ENCODE peak calls at places on chromosomes 5 and 9, in seven cellular contexts. One of them, this sample, is unnamed.

GRCh38 chr5:159175547-159175946 is 33.8 kb downstream of the RNF145 start:
- DNase-seq in HCT116: no peak
- DNase-seq in SK-N-SH: no peak
- DNase-seq in HepG2: no peak
- DNase-seq in K562: no peak
- DNase-seq in GM12878: no peak
- DNase-seq in H1: no peak
- DNase-seq in this sample: no peak

GRCh38 chr5:138748630-138749081 is 4.6 kb upstream of the CTNNA1 start:
- DNase-seq in HCT116: no peak
- DNase-seq in SK-N-SH: no peak
- DNase-seq in HepG2: no peak
- DNase-seq in K562: no peak
- DNase-seq in GM12878: no peak
- DNase-seq in H1: no peak
- DNase-seq in this sample: no peak

GRCh38 chr5:126339215-126339805 is 83.9 kb upstream of the GRAMD2B start:
- DNase-seq in HCT116: peak
- DNase-seq in SK-N-SH: peak
- DNase-seq in HepG2: peak
- DNase-seq in K562: peak
- DNase-seq in GM12878: no peak
- DNase-seq in H1: no peak
- DNase-seq in this sample: peak

GRCh38 chr5:32090755-32091128 is 83.4 kb downstream of the GOLPH3 start:
- DNase-seq in HCT116: no peak
- DNase-seq in SK-N-SH: no peak
- DNase-seq in HepG2: no peak
- DNase-seq in K562: no peak
- DNase-seq in GM12878: no peak
- DNase-seq in H1: no peak
- DNase-seq in this sample: no peak

GRCh38 chr5:158287643-158288228 is 428.8 kb upstream of the CLINT1 start:
- DNase-seq in HCT116: no peak
- DNase-seq in SK-N-SH: no peak
- DNase-seq in HepG2: no peak
- DNase-seq in K562: no peak
- DNase-seq in GM12878: no peak
- DNase-seq in H1: no peak
- DNase-seq in this sample: no peak

GRCh38 chr9:12784461-12785250 is 9.8 kb downstream of the LURAP1L start:
- DNase-seq in HCT116: peak
- DNase-seq in SK-N-SH: no peak
- DNase-seq in HepG2: peak
- DNase-seq in K562: no peak
- DNase-seq in GM12878: no peak
- DNase-seq in H1: no peak
- DNase-seq in this sample: peak

GRCh38 chr5:11792621-11793020 is 111.6 kb downstream of the CTNND2 start:
- DNase-seq in HCT116: no peak
- DNase-seq in SK-N-SH: no peak
- DNase-seq in HepG2: no peak
- DNase-seq in K562: no peak
- DNase-seq in GM12878: no peak
- DNase-seq in H1: no peak
- DNase-seq in this sample: no peak

GRCh38 chr5:179793470-179794139 is at the start of gene LTC4S:
- DNase-seq in HCT116: no peak
- DNase-seq in SK-N-SH: no peak
- DNase-seq in HepG2: no peak
- DNase-seq in K562: no peak
- DNase-seq in GM12878: no peak
- DNase-seq in H1: no peak
- DNase-seq in this sample: no peak

GRCh38 chr9:136044971-136045594 is 50.0 kb downstream of the NACC2 start:
- DNase-seq in HCT116: no peak
- DNase-seq in SK-N-SH: peak
- DNase-seq in HepG2: no peak
- DNase-seq in K562: no peak
- DNase-seq in GM12878: no peak
- DNase-seq in H1: no peak
- DNase-seq in this sample: no peak

GRCh38 chr9:113057193-113057592 is 669 bp upstream of the ZFP37 start:
- DNase-seq in HCT116: no peak
- DNase-seq in SK-N-SH: no peak
- DNase-seq in HepG2: peak
- DNase-seq in K562: no peak
- DNase-seq in GM12878: no peak
- DNase-seq in H1: no peak
- DNase-seq in this sample: no peak

GRCh38 chr5:75059887-75060286 is 7.5 kb upstream of the GCNT4 start:
- DNase-seq in HCT116: no peak
- DNase-seq in SK-N-SH: no peak
- DNase-seq in HepG2: no peak
- DNase-seq in K562: no peak
- DNase-seq in GM12878: no peak
- DNase-seq in H1: no peak
- DNase-seq in this sample: no peak

GRCh38 chr9:4674783-4675182 is 4.6 kb upstream of the CDC37L1 start:
- DNase-seq in HCT116: no peak
- DNase-seq in SK-N-SH: no peak
- DNase-seq in HepG2: peak
- DNase-seq in K562: no peak
- DNase-seq in GM12878: no peak
- DNase-seq in H1: no peak
- DNase-seq in this sample: peak

GRCh38 chr9:93301911-93302525 is 118.1 kb downstream of the WNK2 start:
- DNase-seq in HCT116: no peak
- DNase-seq in SK-N-SH: peak
- DNase-seq in HepG2: no peak
- DNase-seq in K562: no peak
- DNase-seq in GM12878: no peak
- DNase-seq in H1: peak
- DNase-seq in this sample: no peak

GRCh38 chr9:3908731-3909130 is 382.9 kb upstream of the RFX3 start:
- DNase-seq in HCT116: no peak
- DNase-seq in SK-N-SH: no peak
- DNase-seq in HepG2: no peak
- DNase-seq in K562: no peak
- DNase-seq in GM12878: no peak
- DNase-seq in H1: no peak
- DNase-seq in this sample: no peak

GRCh38 chr5:145975001-145975360 is 38.6 kb downstream of the SH3RF2 start:
- DNase-seq in HCT116: no peak
- DNase-seq in SK-N-SH: no peak
- DNase-seq in HepG2: no peak
- DNase-seq in K562: no peak
- DNase-seq in GM12878: no peak
- DNase-seq in H1: no peak
- DNase-seq in this sample: no peak
- TF ChIP-seq JUND in HCT116: no peak
- TF ChIP-seq JUND in SK-N-SH: no peak
- TF ChIP-seq JUND in HepG2: no peak
- TF ChIP-seq JUND in K562: no peak
- TF ChIP-seq JUND in GM12878: no peak
- TF ChIP-seq JUND in H1: no peak
- TF ChIP-seq JUND in this sample: no peak

GRCh38 chr5:27403248-27403882 is 365.0 kb upstream of the CDH9 start:
- DNase-seq in HCT116: no peak
- DNase-seq in SK-N-SH: no peak
- DNase-seq in HepG2: no peak
- DNase-seq in K562: no peak
- DNase-seq in GM12878: no peak
- DNase-seq in H1: no peak
- DNase-seq in this sample: peak
- TF ChIP-seq JUND in HCT116: no peak
- TF ChIP-seq JUND in SK-N-SH: no peak
- TF ChIP-seq JUND in HepG2: no peak
- TF ChIP-seq JUND in K562: no peak
- TF ChIP-seq JUND in GM12878: no peak
- TF ChIP-seq JUND in H1: no peak
- TF ChIP-seq JUND in this sample: no peak

GRCh38 chr5:142568271-142568995 is 117.5 kb downstream of the FGF1 start:
- DNase-seq in HCT116: no peak
- DNase-seq in SK-N-SH: no peak
- DNase-seq in HepG2: no peak
- DNase-seq in K562: no peak
- DNase-seq in GM12878: no peak
- DNase-seq in H1: no peak
- DNase-seq in this sample: no peak
- TF ChIP-seq JUND in HCT116: no peak
- TF ChIP-seq JUND in SK-N-SH: no peak
- TF ChIP-seq JUND in HepG2: no peak
- TF ChIP-seq JUND in K562: no peak
- TF ChIP-seq JUND in GM12878: no peak
- TF ChIP-seq JUND in H1: no peak
- TF ChIP-seq JUND in this sample: no peak

GRCh38 chr9:124260769-124261603 is 3.2 kb downstream of the NEK6 start:
- DNase-seq in HCT116: no peak
- DNase-seq in SK-N-SH: no peak
- DNase-seq in HepG2: peak
- DNase-seq in K562: no peak
- DNase-seq in GM12878: no peak
- DNase-seq in H1: no peak
- DNase-seq in this sample: no peak

GRCh38 chr9:124257865-124258764 is at the start of gene NEK6:
- DNase-seq in HCT116: no peak
- DNase-seq in SK-N-SH: peak
- DNase-seq in HepG2: no peak
- DNase-seq in K562: peak
- DNase-seq in GM12878: no peak
- DNase-seq in H1: no peak
- DNase-seq in this sample: peak

GRCh38 chr9:124258765-124259272 is 1.1 kb downstream of the NEK6 start:
- DNase-seq in HCT116: no peak
- DNase-seq in SK-N-SH: no peak
- DNase-seq in HepG2: peak
- DNase-seq in K562: no peak
- DNase-seq in GM12878: no peak
- DNase-seq in H1: peak
- DNase-seq in this sample: no peak

GRCh38 chr9:124257070-124257864 is 482 bp upstream of the NEK6 start:
- DNase-seq in HCT116: no peak
- DNase-seq in SK-N-SH: no peak
- DNase-seq in HepG2: no peak
- DNase-seq in K562: no peak
- DNase-seq in GM12878: no peak
- DNase-seq in H1: peak
- DNase-seq in this sample: no peak

DNA sequence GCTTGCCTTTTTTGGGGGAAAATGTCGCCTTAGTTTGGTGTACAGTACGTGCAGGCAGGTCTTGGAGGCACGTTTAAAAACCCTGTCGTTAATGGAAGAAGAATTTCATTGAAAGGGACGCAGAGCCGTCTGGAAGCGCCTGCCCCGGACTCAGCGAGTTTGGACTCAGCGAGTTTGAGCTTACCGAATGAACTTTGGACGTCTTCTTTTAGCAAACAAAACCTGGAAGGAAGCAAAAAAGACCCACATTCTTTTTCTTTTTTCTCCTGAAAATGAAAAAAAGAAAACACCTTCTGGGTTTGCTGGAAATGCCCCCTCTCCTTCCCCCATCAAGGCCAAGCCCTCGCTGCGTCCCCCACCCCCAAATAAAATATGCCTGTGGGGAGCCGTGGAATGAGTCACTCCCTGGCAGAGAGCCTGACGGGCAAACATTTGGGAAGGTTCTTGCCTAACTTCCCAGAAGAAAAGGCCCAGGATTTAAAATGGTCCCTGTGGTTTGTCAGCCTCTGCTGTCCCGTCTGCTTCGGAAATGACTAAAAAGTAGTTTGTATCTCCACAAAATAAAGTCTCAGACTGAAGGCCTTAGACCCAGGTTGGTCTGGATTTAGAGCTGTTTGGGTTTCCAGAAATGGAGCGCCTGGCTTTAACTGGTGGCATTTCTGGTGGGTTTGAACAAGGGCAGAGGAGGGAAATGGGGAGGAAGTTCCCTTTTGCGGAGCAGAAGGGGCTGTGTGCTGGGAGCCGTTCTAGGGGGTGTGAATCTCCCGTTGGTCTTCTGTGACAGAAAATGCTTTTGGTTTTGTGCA is 1.7 kb downstream of the NEK6 start:
- DNase-seq in HCT116: peak
- DNase-seq in SK-N-SH: no peak
- DNase-seq in HepG2: peak
- DNase-seq in K562: no peak
- DNase-seq in GM12878: no peak
- DNase-seq in H1: no peak
- DNase-seq in this sample: peak
- TF ChIP-seq JUND in HCT116: no peak
- TF ChIP-seq JUND in SK-N-SH: peak
- TF ChIP-seq JUND in HepG2: peak
- TF ChIP-seq JUND in K562: peak
- TF ChIP-seq JUND in GM12878: no peak
- TF ChIP-seq JUND in H1: no peak
- TF ChIP-seq JUND in this sample: peak

GRCh38 chr9:101480386-101480785 is 44.8 kb upstream of the ALDOB start:
- DNase-seq in HCT116: no peak
- DNase-seq in SK-N-SH: no peak
- DNase-seq in HepG2: no peak
- DNase-seq in K562: no peak
- DNase-seq in GM12878: no peak
- DNase-seq in H1: no peak
- DNase-seq in this sample: no peak

GRCh38 chr9:101478444-101478843 is 42.9 kb upstream of the ALDOB start:
- DNase-seq in HCT116: no peak
- DNase-seq in SK-N-SH: no peak
- DNase-seq in HepG2: no peak
- DNase-seq in K562: no peak
- DNase-seq in GM12878: no peak
- DNase-seq in H1: no peak
- DNase-seq in this sample: no peak

GRCh38 chr9:101477736-101478135 is 42.2 kb upstream of the ALDOB start:
- DNase-seq in HCT116: no peak
- DNase-seq in SK-N-SH: no peak
- DNase-seq in HepG2: no peak
- DNase-seq in K562: no peak
- DNase-seq in GM12878: no peak
- DNase-seq in H1: no peak
- DNase-seq in this sample: no peak

GRCh38 chr9:101478906-101479305 is 43.3 kb upstream of the ALDOB start:
- DNase-seq in HCT116: no peak
- DNase-seq in SK-N-SH: no peak
- DNase-seq in HepG2: no peak
- DNase-seq in K562: no peak
- DNase-seq in GM12878: no peak
- DNase-seq in H1: no peak
- DNase-seq in this sample: no peak

GRCh38 chr9:101479337-101480045 is 43.9 kb upstream of the ALDOB start:
- DNase-seq in HCT116: no peak
- DNase-seq in SK-N-SH: no peak
- DNase-seq in HepG2: no peak
- DNase-seq in K562: no peak
- DNase-seq in GM12878: no peak
- DNase-seq in H1: no peak
- DNase-seq in this sample: no peak
- TF ChIP-seq JUND in HCT116: no peak
- TF ChIP-seq JUND in SK-N-SH: no peak
- TF ChIP-seq JUND in HepG2: no peak
- TF ChIP-seq JUND in K562: no peak
- TF ChIP-seq JUND in GM12878: no peak
- TF ChIP-seq JUND in H1: no peak
- TF ChIP-seq JUND in this sample: no peak

This sample was measured in T47D.